ENCODE peak calls at places on chromosomes 12 and 14, in four cellular contexts. N is amniotic epithelial cell, W is EL, H is HTR-8/SVneo. K is an unnamed sample.

GRCh38 chr12:22310276-22310675 is 24.2 kb downstream of the ST8SIA1 start:
- DNase-seq in H (no peak), W (no peak), N (no peak), K (no peak)

GRCh38 chr14:97336179-97336578 is 539.0 kb downstream of the VRK1 start:
- DNase-seq in N (no peak), W (no peak), H (no peak), K (no peak)

GRCh38 chr12:94812345-94812744 is 162.0 kb upstream of the TMCC3 start:
- DNase-seq in N (no peak), W (no peak), H (no peak), K (no peak)

GRCh38 chr12:113990548-113991223 is 24.6 kb upstream of the RBM19 start:
- DNase-seq in W (no peak), H (no peak), N (no peak), K (no peak)

GRCh38 chr14:55430024-55430690 is 10.3 kb downstream of the TBPL2 start:
- DNase-seq in N (peak), W (peak), H (peak), K (peak)

GRCh38 chr12:121060149-121061001 is 21.3 kb upstream of the OASL start:
- DNase-seq in H (peak), N (peak), W (peak), K (peak)

GRCh38 chr12:131351319-131352028 is 359.4 kb upstream of the SFSWAP start:
- DNase-seq in N (no peak), H (no peak), W (no peak), K (no peak)

GRCh38 chr14:59768855-59769254 is 101.7 kb downstream of the RTN1 start:
- DNase-seq in H (no peak), W (peak), N (peak), K (peak)

GRCh38 chr14:20998674-20999366 is at the start of gene SLC39A2:
- DNase-seq in W (peak), H (no peak), N (peak), K (peak)

GRCh38 chr14:59363545-59364226 is 101.5 kb downstream of the GPR135 start:
- DNase-seq in N (peak), W (peak), H (peak), K (peak)

GRCh38 chr12:93145086-93145485 is 216.0 kb upstream of the EEA1 start:
- DNase-seq in N (no peak), H (no peak), W (no peak), K (peak)

GRCh38 chr12:99498756-99499155 is 148.8 kb upstream of the GARIN6 start:
- DNase-seq in N (no peak), H (peak), W (peak), K (peak)

GRCh38 chr12:62700091-62700490 is 233.5 kb downstream of the MON2 start:
- DNase-seq in N (no peak), W (peak), H (no peak), K (peak)

GRCh38 chr12:64137117-64137516 is 85.0 kb downstream of the KICS2 start:
- DNase-seq in W (peak), H (no peak), N (no peak), K (peak)

GRCh38 chr14:54567634-54568561 is 970 bp downstream of the SAMD4A start:
- DNase-seq in W (peak), H (no peak), N (peak), K (no peak)

GRCh38 chr12:15001733-15002471 is 29.1 kb downstream of the PDE6H start:
- DNase-seq in N (peak), H (no peak), W (no peak), K (peak)

GRCh38 chr12:97801471-97802045 is 339.0 kb downstream of the RMST start:
- DNase-seq in H (no peak), N (no peak), W (no peak), K (no peak)